ENCODE peak calls at places on chromosome 1, in ten cellular contexts. A, S, H, L, I, M, Z, V, O and C are unnamed samples.

GRCh38 chr1:117171900-117172501 is 38.7 kb downstream of the VTCN1 start:
- DNase-seq in A (no peak), S (no peak), H (no peak), L (no peak), I (peak; percentile 35), M (no peak), Z (peak; percentile 77), V (no peak), O (no peak), C (no peak)

GRCh38 chr1:228979774-228980173 is 244.5 kb downstream of the RHOU start:
- DNase-seq in A (no peak), S (no peak), H (no peak), L (no peak), I (no peak), M (no peak), Z (no peak), V (no peak), O (no peak), C (no peak)

GRCh38 chr1:43933386-43934278 is at the start of gene ARTN:
- DNase-seq in A (no peak), S (no peak), H (no peak), L (no peak), I (no peak), M (no peak), Z (no peak), V (peak; percentile 65), O (peak; percentile 76), C (no peak)

GRCh38 chr1:100130552-100131077 is 2.1 kb downstream of the SASS6 start:
- DNase-seq in A (no peak), S (no peak), H (no peak), L (no peak), I (no peak), M (peak; percentile 10), Z (no peak), V (no peak), O (no peak), C (no peak)

GRCh38 chr1:108865316-108865910 is 8.5 kb upstream of the AKNAD1 start:
- DNase-seq in A (no peak), S (no peak), H (no peak), L (no peak), I (no peak), M (no peak), Z (no peak), V (peak; percentile 32), O (peak; percentile 27), C (no peak)

GRCh38 chr1:208276757-208277435 is 32.7 kb upstream of the PLXNA2 start:
- DNase-seq in A (no peak), S (no peak), H (no peak), L (no peak), I (no peak), M (no peak), Z (no peak), V (no peak), O (no peak), C (no peak)

GRCh38 chr1:110498270-110498669 is 20.7 kb downstream of the KCNA10 start:
- DNase-seq in A (no peak), S (no peak), H (no peak), L (no peak), I (no peak), M (no peak), Z (no peak), V (no peak), O (no peak), C (no peak)

GRCh38 chr1:240763771-240764170 is 151.8 kb upstream of the GREM2 start:
- DNase-seq in A (no peak), S (no peak), H (no peak), L (no peak), I (no peak), M (no peak), Z (no peak), V (no peak), O (no peak), C (no peak)

GRCh38 chr1:46536527-46536926 is 14.9 kb downstream of the KNCN start:
- DNase-seq in A (no peak), S (no peak), H (no peak), L (no peak), I (no peak), M (no peak), Z (no peak), V (no peak), O (no peak), C (no peak)

GRCh38 chr1:3924871-3925655 is 25.0 kb upstream of the C1orf174 start:
- DNase-seq in A (no peak), S (no peak), H (no peak), L (no peak), I (no peak), M (no peak), Z (no peak), V (no peak), O (no peak), C (no peak)

GRCh38 chr1:233216009-233216408 is 79.5 kb downstream of the PCNX2 start:
- DNase-seq in A (no peak), S (no peak), H (no peak), L (no peak), I (no peak), M (no peak), Z (no peak), V (no peak), O (no peak), C (no peak)

GRCh38 chr1:44526295-44527073 is 121.4 kb downstream of the RNF220 start:
- DNase-seq in A (no peak), S (no peak), H (no peak), L (no peak), I (no peak), M (no peak), Z (no peak), V (no peak), O (no peak), C (no peak)

GRCh38 chr1:209443361-209443931 is 140.1 kb upstream of the CAMK1G start:
- DNase-seq in A (no peak), S (no peak), H (no peak), L (no peak), I (no peak), M (no peak), Z (no peak), V (no peak), O (no peak), C (no peak)

GRCh38 chr1:71986181-71986580 is 296.2 kb downstream of the NEGR1 start:
- DNase-seq in A (no peak), S (no peak), H (no peak), L (no peak), I (no peak), M (no peak), Z (no peak), V (no peak), O (no peak), C (no peak)

DNA sequence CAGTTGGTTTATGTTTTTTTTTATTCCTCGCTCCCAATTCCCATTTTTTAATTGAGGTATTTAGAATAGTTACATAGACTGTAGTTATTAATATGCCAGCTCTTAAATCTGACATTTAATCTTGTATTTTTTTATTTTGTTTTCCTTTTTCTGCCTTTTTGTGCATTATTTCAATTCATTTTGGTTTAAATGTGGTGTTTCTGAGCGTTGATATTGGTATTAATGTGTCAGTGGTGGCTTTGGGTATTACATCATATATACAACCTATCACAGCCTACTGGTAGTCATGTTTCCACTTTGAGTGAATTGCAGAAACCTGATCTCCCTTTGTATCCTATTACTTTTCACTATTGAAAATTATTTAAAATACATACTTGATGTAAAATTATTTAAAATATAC is 1027.3 kb downstream of the KCNT2 start:
- DNase-seq in A (no peak), S (no peak), H (no peak), L (no peak), I (no peak), M (no peak), Z (no peak), V (no peak), O (no peak), C (no peak)
- TF ChIP-seq CTCF in A (no peak), S (no peak), H (peak; percentile 34), L (no peak), I (no peak), M (no peak), Z (no peak), V (no peak), O (no peak), C (no peak)

GRCh38 chr1:39898146-39898545 is 3.6 kb downstream of the MYCL start:
- DNase-seq in A (no peak), S (no peak), H (no peak), L (no peak), I (no peak), M (no peak), Z (no peak), V (no peak), O (no peak), C (no peak)
- H3K4me3 ChIP-seq in A (no peak overlapping the region), S (no peak overlapping the region), H (no peak overlapping the region), L (no peak overlapping the region), I (no peak overlapping the region), M (no peak overlapping the region), Z (no peak overlapping the region), V (no peak overlapping the region), O (no peak overlapping the region), C (no peak overlapping the region)

DNA sequence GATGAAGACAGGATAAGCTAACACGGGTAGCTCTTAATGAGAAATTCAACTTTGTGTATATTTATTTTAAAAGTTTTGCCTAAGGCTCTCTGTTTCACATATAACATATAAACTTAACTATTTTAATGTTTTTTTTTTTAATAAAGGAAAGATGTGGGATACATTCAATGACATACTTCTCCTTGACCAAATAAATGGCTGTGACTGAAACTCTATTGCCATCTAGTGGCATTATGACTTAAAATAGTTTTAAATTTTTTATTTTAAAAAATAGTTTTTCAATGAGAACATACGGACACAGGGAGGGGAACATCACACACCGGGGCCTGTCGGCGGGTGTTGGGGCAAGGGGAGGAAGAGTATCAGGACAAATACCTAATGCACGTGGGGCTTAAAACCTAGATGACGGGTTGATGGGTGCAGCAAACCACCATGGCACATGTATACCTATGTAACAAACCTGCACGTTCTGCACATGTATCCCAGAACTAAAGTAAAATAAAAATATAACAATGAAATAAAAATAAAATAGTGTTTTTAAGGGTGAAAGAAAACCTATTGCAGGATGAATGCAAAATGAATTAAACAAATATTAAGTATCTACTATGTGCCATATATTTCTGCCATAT is 83.4 kb downstream of the LYST start:
- DNase-seq in A (no peak), S (no peak), H (peak; percentile 49), L (no peak), I (no peak), M (peak; percentile 16), Z (peak; percentile 16), V (no peak), O (no peak), C (peak; percentile 27)
- TF ChIP-seq CTCF in A (no peak), S (no peak), H (peak; percentile 20), L (peak; percentile 35), I (peak; percentile 65), M (peak; percentile 23), Z (no peak), V (peak; percentile 25), O (no peak), C (peak; percentile 30)

DNA sequence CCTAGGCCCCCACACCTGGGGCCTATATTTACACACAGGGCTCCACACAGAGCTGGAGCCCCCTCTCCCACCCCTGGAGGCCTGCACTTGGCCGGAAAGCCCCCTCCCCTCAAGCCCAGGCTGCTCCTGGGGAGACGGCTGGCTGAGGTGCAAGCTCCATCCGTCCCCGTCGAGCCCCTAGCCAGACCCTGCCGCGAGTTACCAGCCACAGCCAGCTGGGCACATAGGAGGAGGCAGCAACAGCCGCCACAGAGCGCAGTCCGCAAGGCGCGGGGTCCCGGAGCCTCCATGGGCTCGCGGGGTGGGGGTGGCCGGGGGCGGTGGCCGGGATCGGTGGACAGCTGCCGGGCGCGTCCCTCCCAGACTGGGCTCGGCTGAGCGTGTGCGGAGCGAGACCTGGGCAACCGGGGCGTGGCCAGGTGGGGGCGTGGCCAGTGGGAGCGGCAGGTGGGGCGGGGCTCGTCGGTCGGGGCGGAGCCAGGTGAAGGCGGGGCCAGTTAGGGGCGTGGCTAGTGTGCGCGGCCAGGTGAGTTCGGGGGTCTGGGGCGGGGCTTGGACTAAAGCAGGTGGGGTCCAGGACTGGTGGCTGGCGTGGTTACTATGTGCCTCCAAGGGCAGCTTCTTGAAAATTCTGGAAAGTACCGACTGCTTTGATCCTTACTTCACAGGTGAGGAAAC is at the start of gene CD164L2:
- DNase-seq in A (no peak), S (no peak), H (no peak), L (no peak), I (no peak), M (no peak), Z (no peak), V (peak; percentile 88), O (peak; percentile 91), C (no peak)
- H3K4me3 ChIP-seq in A (no peak within 1 kb of the TSS), S (no peak within 1 kb of the TSS), H (no peak within 1 kb of the TSS), L (no peak within 1 kb of the TSS), I (no peak within 1 kb of the TSS), M (no peak within 1 kb of the TSS), Z (no peak within 1 kb of the TSS), V (peak within 1 kb of the TSS; percentile 23), O (no peak within 1 kb of the TSS), C (no peak within 1 kb of the TSS)